ENCODE peak calls at places on chromosomes 3 and 15, in ten cellular contexts. Y is GM23338; M is neural progenitor cell; F is breast epithelium; G is AG04450; Z is pancreas; N is CD8-positive, alpha-beta T cell; C is mesendoderm; T is heart left ventricle; P is Peyer's patch. E is an unnamed sample.

GRCh38 chr3:127777332-127777731 is 45.0 kb downstream of the MGLL start:
- DNase-seq in P (peak; percentile 27), T (no peak), Z (no peak), M (no peak), G (no peak), Y (no peak), N (no peak), F (no peak), C (no peak), E (no peak)

GRCh38 chr3:13111874-13112520 is 38.8 kb upstream of the IQSEC1 start:
- DNase-seq in T (no peak), G (no peak), Z (peak; percentile 71), F (no peak), Y (no peak), C (no peak), P (peak; percentile 45), M (no peak), N (no peak), E (no peak)

GRCh38 chr3:81554348-81554747 is 207.1 kb downstream of the GBE1 start:
- DNase-seq in G (peak; percentile 20), P (no peak), C (peak; percentile 2), N (no peak), Z (no peak), T (no peak), Y (no peak), M (no peak), F (no peak), E (no peak)

GRCh38 chr3:45803252-45803935 is 7.1 kb upstream of the SLC6A20 start:
- DNase-seq in G (no peak), Y (no peak), P (no peak), T (no peak), M (no peak), C (no peak), N (no peak), Z (no peak), F (no peak), E (no peak)

GRCh38 chr3:9878700-9879099 is 1.4 kb downstream of the CIDEC start:
- DNase-seq in T (no peak), C (no peak), P (peak; percentile 82), F (no peak), Z (no peak), N (no peak), Y (no peak), G (no peak), M (no peak), E (no peak)

GRCh38 chr15:87287156-87287555 is 969.4 kb downstream of the NTRK3 start:
- DNase-seq in G (peak; percentile 7), T (no peak), Y (no peak), F (no peak), C (no peak), M (no peak), N (no peak), Z (no peak), P (no peak), E (no peak)

GRCh38 chr3:170536712-170537111 is 49.2 kb downstream of the SLC7A14 start:
- DNase-seq in Y (no peak), C (no peak), T (no peak), G (no peak), P (no peak), F (no peak), M (no peak), N (no peak), Z (no peak), E (no peak)

GRCh38 chr3:138409171-138409570 is 25.2 kb upstream of the ESYT3 start:
- DNase-seq in Y (peak; percentile 60), N (no peak), C (no peak), F (no peak), P (no peak), T (no peak), Z (no peak), M (no peak), G (no peak), E (no peak)

GRCh38 chr3:13222131-13222530 is 148.9 kb upstream of the IQSEC1 start:
- DNase-seq in N (no peak), M (no peak), T (no peak), Z (no peak), C (no peak), Y (no peak), F (no peak), G (no peak), P (no peak), E (no peak)

GRCh38 chr3:52458770-52459540 is 3.6 kb downstream of the NISCH start:
- DNase-seq in N (peak; percentile 21), Y (no peak), F (no peak), G (no peak), P (no peak), C (no peak), T (no peak), M (no peak), Z (no peak), E (no peak)
- H3K27ac ChIP-seq in N (no peak overlapping the region), Y (no peak overlapping the region), F (peak overlapping the region; percentile 5), G (no peak overlapping the region), P (no peak overlapping the region), C (no peak overlapping the region), T (no peak overlapping the region), M (no peak overlapping the region), Z (no peak overlapping the region), E (no peak overlapping the region)

GRCh38 chr15:75178938-75179772 is 22.5 kb upstream of the C15orf39 start:
- DNase-seq in G (no peak), N (no peak), M (no peak), Y (no peak), T (no peak), P (no peak), Z (no peak), C (no peak), F (no peak), E (no peak)
- H3K4me3 ChIP-seq in G (no peak overlapping the region), N (no peak overlapping the region), M (peak overlapping the region; percentile 18), Y (peak overlapping the region; percentile 61), T (peak overlapping the region; percentile 58), P (peak overlapping the region; percentile 45), Z (peak overlapping the region; percentile 26), C (no peak overlapping the region), F (peak overlapping the region; percentile 35), E (no peak overlapping the region)

DNA sequence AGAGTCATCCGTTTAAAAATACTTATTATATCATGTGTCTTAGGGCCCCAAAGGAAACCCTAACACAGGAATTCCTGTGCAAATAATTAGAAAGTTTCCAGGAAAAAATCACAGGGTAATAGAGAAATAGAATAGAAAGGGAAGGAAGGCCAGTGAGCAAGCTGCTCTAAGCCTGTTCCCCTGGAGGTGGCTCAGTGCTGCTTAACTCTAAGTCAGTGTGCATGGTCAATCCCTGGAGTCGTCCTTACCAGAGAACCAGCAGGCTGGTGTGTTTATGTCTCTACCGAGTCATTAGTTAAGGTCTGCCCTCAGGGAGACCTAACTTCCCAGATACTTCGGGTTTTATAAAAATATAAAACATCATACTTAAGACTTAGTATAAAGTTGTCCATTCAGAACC is 21.0 kb upstream of the MCF2L2 start:
- DNase-seq in N (no peak), Z (no peak), Y (peak; percentile 48), G (no peak), T (no peak), P (no peak), M (peak; percentile 66), F (no peak), C (peak; percentile 60), E (peak; percentile 28)
- H3K27ac ChIP-seq in N (no peak overlapping the region), Z (peak overlapping the region; percentile 83), Y (no peak overlapping the region), G (no peak overlapping the region), T (no peak overlapping the region), P (no peak overlapping the region), M (no peak overlapping the region), F (no peak overlapping the region), C (no peak overlapping the region), E (no peak overlapping the region)

DNA sequence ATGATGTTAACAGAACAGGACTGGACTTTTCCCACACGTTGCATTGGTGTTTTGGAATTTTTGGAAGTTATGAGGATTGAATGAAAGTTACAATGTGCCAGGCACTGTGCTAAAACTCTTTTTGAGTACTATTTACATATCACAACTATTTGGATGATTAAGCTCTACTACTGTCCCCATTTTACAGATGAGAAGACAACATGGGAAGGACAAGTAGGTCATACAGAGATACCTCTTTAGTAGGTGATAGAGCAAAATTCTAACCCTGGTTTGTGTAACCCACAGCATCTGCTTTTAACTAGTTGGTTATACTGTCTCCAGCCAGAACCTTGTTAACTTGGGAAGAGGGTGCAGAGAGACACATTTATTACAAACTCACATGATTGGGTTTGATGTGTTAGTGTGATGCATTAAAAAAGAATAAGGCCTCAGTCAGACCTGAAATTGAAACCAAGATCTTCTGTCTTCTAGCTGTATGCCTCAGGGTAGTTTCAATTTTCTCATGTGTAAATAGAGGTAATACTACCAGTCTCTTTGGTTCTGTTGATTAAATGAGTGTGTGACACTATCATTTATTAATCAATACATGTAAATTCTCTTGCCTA is 1.4 kb downstream of the NDUFB4 start:
- DNase-seq in M (no peak), Y (no peak), Z (no peak), T (no peak), F (no peak), C (no peak), P (no peak), N (no peak), G (no peak), E (no peak)
- H3K4me3 ChIP-seq in M (peak overlapping the region; percentile 96), Y (peak overlapping the region; percentile 82), Z (peak overlapping the region; percentile 76), T (peak overlapping the region; percentile 72), F (peak overlapping the region; percentile 79), C (no peak overlapping the region), P (peak overlapping the region; percentile 73), N (peak overlapping the region; percentile 12), G (peak overlapping the region; percentile 57), E (peak overlapping the region; percentile 56)

GRCh38 chr3:118799303-118799702 is 235.3 kb downstream of the IGSF11 start:
- DNase-seq in P (no peak), T (no peak), N (no peak), M (no peak), C (no peak), Y (no peak), F (no peak), Z (no peak), G (no peak), E (no peak)
- H3K27ac ChIP-seq in P (no peak overlapping the region), T (no peak overlapping the region), N (no peak overlapping the region), M (no peak overlapping the region), C (no peak overlapping the region), Y (no peak overlapping the region), F (no peak overlapping the region), Z (no peak overlapping the region), G (no peak overlapping the region), E (no peak overlapping the region)

GRCh38 chr3:72171946-72172345 is 387.0 kb upstream of the PROK2 start:
- DNase-seq in G (no peak), P (no peak), T (peak; percentile 72), F (no peak), Z (no peak), Y (no peak), M (no peak), C (no peak), N (no peak), E (no peak)
- H3K4me3 ChIP-seq in G (no peak overlapping the region), P (no peak overlapping the region), T (no peak overlapping the region), F (no peak overlapping the region), Z (no peak overlapping the region), Y (no peak overlapping the region), M (no peak overlapping the region), C (no peak overlapping the region), N (no peak overlapping the region), E (no peak overlapping the region)

GRCh38 chr3:189049458-189050231 is 122.1 kb upstream of the TPRG1 start:
- DNase-seq in Y (peak; percentile 32), G (no peak), P (no peak), F (no peak), C (peak; percentile 38), N (no peak), Z (no peak), T (no peak), M (no peak), E (no peak)
- H3K27ac ChIP-seq in Y (no peak overlapping the region), G (no peak overlapping the region), P (no peak overlapping the region), F (no peak overlapping the region), C (no peak overlapping the region), N (no peak overlapping the region), Z (no peak overlapping the region), T (no peak overlapping the region), M (no peak overlapping the region), E (no peak overlapping the region)

GRCh38 chr3:193878051-193878838 is 257.7 kb upstream of the HES1 start:
- DNase-seq in T (no peak), P (no peak), N (no peak), F (no peak), C (no peak), Y (no peak), M (no peak), G (no peak), Z (no peak), E (no peak)
- H3K4me3 ChIP-seq in T (no peak overlapping the region), P (no peak overlapping the region), N (no peak overlapping the region), F (no peak overlapping the region), C (no peak overlapping the region), Y (no peak overlapping the region), M (no peak overlapping the region), G (no peak overlapping the region), Z (no peak overlapping the region), E (no peak overlapping the region)

E was measured in SK-N-SH.